ENCODE peak calls at places on chromosomes 6 and 20, in four cellular contexts. T is WTC11, E is HepG2, P is K562. O is an unnamed sample.

GRCh38 chr20:38969708-38970107 is 7.6 kb downstream of the DHX35 start:
- DNase-seq in T (no peak), E (peak; percentile 27), P (no peak), O (no peak)

GRCh38 chr6:13428528-13429405 is 58.6 kb downstream of the GFOD1 start:
- DNase-seq in T (peak; percentile 29), E (no peak), P (peak; percentile 16), O (no peak)

GRCh38 chr6:87366428-87366827 is 21.8 kb downstream of the C6orf163 start:
- DNase-seq in T (no peak), E (no peak), P (peak; percentile 30), O (no peak)

GRCh38 chr6:27157461-27158315 is 89.8 kb upstream of the PRSS16 start:
- DNase-seq in T (peak; percentile 78), E (peak; percentile 47), P (peak; percentile 93), O (peak; percentile 50)

GRCh38 chr20:13449868-13450441 is 188.8 kb downstream of the TASP1 start:
- DNase-seq in T (no peak), E (no peak), P (no peak), O (no peak)

GRCh38 chr6:150876598-150876997 is 11.1 kb downstream of the MTHFD1L start:
- DNase-seq in T (no peak), E (no peak), P (no peak), O (no peak)

GRCh38 chr6:111844921-111845320 is 28.3 kb downstream of the FYN start:
- DNase-seq in T (peak; percentile 56), E (peak; percentile 32), P (no peak), O (no peak)

GRCh38 chr6:109790131-109790530 is 99.0 kb downstream of the FIG4 start:
- DNase-seq in T (no peak), E (peak; percentile 18), P (no peak), O (no peak)

GRCh38 chr6:129108337-129108736 is 225.4 kb downstream of the LAMA2 start:
- DNase-seq in T (no peak), E (no peak), P (no peak), O (no peak)

GRCh38 chr20:2108498-2108897 is 6.9 kb downstream of the STK35 start:
- DNase-seq in T (no peak), E (no peak), P (no peak), O (no peak)

DNA sequence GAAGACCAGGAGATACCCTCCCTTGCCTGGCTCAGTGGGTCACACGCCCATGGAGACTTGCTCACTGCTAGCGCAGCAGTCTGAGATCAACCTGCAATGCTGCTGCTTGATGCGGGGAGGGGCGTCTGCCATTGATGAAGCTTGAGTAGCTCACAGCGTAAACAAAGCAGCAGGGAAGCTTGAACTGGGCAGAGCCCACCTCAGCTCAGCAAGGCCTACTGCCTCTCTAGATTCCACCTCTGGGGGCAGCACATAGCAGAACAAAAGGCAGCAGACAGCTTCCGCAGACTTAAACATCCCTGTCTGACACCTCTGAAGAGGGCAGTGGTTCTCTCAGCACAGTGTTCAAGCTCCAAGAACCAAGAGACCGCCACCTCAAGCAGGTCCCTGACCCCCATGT is 271.3 kb downstream of the ESR1 start:
- DNase-seq in T (peak; percentile 76), E (no peak), P (no peak), O (no peak)
- TF ChIP-seq ELF4 in T (no peak), E (no peak), P (no peak), O (no peak)

GRCh38 chr20:47502271-47502730 is 614 bp downstream of the NCOA3 start:
- DNase-seq in T (peak; percentile 20), E (no peak), P (peak; percentile 44), O (no peak)

GRCh38 chr20:47501483-47502270 is at the start of gene NCOA3:
- DNase-seq in T (peak; percentile 98), E (peak; percentile 97), P (peak; percentile 98), O (peak; percentile 95)

GRCh38 chr20:47501117-47501482 is 587 bp upstream of the NCOA3 start:
- DNase-seq in T (no peak), E (no peak), P (peak; percentile 9), O (no peak)

GRCh38 chr20:47502801-47503239 is 1.1 kb downstream of the NCOA3 start:
- DNase-seq in T (no peak), E (peak; percentile 52), P (peak; percentile 37), O (no peak)

DNA sequence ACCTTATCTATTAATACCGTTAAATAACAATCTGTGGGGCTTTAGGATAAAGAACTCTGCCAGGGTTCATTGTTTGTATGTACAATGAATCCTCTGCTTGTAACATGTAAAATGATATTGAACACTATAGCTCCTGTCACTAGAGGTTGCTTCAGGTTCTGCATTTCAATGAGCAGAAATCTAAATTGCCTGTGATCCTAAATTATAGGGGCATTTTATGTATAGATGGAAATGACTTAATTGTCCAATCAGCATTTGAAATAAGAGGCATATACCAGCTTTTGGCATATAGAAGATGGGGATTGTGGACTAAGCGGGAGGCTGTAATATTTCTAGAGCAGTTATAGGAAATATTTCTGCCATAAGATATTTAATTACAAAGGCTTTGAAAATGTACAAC is 2.0 kb downstream of the NCOA3 start:
- DNase-seq in T (no peak), E (no peak), P (no peak), O (no peak)
- TF ChIP-seq ELF4 in T (no peak), E (no peak), P (no peak), O (no peak)

GRCh38 chr6:131844243-131844841 is 36.5 kb downstream of the ENPP1 start:
- DNase-seq in T (no peak), E (peak; percentile 98), P (no peak), O (no peak)
- TF ChIP-seq ELF4 in T (no peak), E (no peak), P (no peak), O (no peak)

GRCh38 chr6:103675807-103676406 is 1183.8 kb downstream of the HACE1 start:
- DNase-seq in T (no peak), E (no peak), P (no peak), O (no peak)
- TF ChIP-seq ELF4 in T (no peak), E (no peak), P (no peak), O (no peak)

GRCh38 chr20:41424546-41424945 is 57.9 kb upstream of the EMILIN3 start:
- DNase-seq in T (no peak), E (no peak), P (no peak), O (no peak)

GRCh38 chr20:41425180-41425884 is 58.7 kb upstream of the EMILIN3 start:
- DNase-seq in T (no peak), E (peak; percentile 86), P (peak; percentile 76), O (no peak)

GRCh38 chr20:41423026-41423425 is 56.4 kb upstream of the EMILIN3 start:
- DNase-seq in T (no peak), E (no peak), P (no peak), O (no peak)

GRCh38 chr20:41426361-41426900 is 59.8 kb upstream of the EMILIN3 start:
- DNase-seq in T (no peak), E (no peak), P (no peak), O (no peak)

DNA sequence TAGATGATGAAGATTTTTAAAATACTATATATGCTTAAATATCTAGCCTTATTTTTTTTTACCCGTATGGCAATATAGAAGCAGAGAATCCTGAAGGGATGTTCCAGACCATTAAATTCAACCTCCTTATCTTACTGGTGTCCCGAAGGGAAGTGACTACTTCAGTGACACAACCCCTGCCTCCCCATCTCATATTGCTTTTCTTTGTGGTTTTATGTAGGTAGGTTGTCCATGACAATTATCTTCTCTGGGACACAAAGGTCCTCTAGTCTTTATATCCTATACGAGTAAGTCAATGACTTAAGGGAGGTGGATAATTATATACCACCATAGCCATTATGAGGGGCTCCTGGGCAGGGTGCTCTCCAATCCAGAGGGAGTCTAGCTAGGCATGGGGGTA is 57.4 kb upstream of the EMILIN3 start:
- DNase-seq in T (no peak), E (no peak), P (peak; percentile 39), O (no peak)
- TF ChIP-seq ELF4 in T (no peak), E (no peak), P (no peak), O (no peak)

DNA sequence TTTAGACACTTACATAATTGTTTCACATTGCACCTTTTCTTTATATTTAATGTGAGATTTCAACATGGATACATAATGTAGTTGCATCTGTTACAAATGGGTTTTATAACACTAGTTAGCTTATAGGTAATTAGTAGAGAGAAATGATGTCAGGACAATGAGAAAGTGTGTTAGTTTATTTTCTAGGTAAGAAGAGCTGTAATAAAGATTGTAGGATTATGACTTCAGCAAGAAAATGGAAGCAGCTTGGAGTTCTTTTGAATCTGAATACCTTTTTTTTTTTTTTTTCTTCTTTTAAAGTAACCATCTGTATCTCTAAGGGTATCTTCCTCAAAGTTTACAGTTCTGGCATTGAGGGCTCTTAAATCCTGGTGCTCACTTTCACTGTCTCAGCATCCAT is 35.3 kb downstream of the CD2AP start:
- DNase-seq in T (no peak), E (no peak), P (no peak), O (no peak)
- TF ChIP-seq ELF4 in T (no peak), E (no peak), P (no peak), O (no peak)

GRCh38 chr20:46995561-46996142 is 101.0 kb downstream of the EYA2 start:
- DNase-seq in T (no peak), E (no peak), P (no peak), O (no peak)

GRCh38 chr20:46994341-46994740 is 99.7 kb downstream of the EYA2 start:
- DNase-seq in T (no peak), E (no peak), P (no peak), O (no peak)

GRCh38 chr20:46999821-47000465 is 105.3 kb downstream of the EYA2 start:
- DNase-seq in T (no peak), E (no peak), P (no peak), O (no peak)

GRCh38 chr20:47003223-47003622 is 108.6 kb downstream of the EYA2 start:
- DNase-seq in T (no peak), E (no peak), P (no peak), O (no peak)

GRCh38 chr20:46998497-46999190 is 104.0 kb downstream of the EYA2 start:
- DNase-seq in T (peak; percentile 30), E (no peak), P (peak; percentile 6), O (no peak)
- TF ChIP-seq ELF4 in T (no peak), E (no peak), P (no peak), O (no peak)

GRCh38 chr6:38067263-38067980 is 247.9 kb downstream of the ZFAND3 start:
- DNase-seq in T (no peak), E (no peak), P (no peak), O (no peak)

GRCh38 chr6:38065734-38066133 is 246.2 kb downstream of the ZFAND3 start:
- DNase-seq in T (no peak), E (no peak), P (no peak), O (no peak)

GRCh38 chr6:38063973-38064372 is 244.4 kb downstream of the ZFAND3 start:
- DNase-seq in T (no peak), E (no peak), P (no peak), O (no peak)

GRCh38 chr6:38064431-38064830 is 244.9 kb downstream of the ZFAND3 start:
- DNase-seq in T (no peak), E (no peak), P (no peak), O (no peak)

DNA sequence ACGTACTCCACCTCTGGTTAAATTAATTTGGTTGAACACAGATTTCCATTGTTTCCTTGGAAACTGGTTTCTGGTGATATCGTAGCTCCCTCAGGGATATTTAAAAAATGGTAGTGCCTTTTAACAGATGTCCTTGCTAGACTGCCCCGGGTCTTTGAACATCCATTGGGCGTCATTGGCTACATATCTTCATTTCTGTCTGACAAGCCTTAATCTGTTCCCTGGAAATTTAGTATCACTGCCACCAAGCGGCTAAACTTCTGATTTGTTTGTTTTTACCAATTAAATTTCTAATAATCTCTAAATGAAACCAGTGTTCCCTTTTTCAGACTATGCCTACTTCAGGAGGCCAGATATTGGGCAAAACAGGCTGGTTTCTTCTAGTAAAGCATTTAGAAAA is 249.3 kb downstream of the ZFAND3 start:
- DNase-seq in T (no peak), E (no peak), P (no peak), O (no peak)
- TF ChIP-seq ELF4 in T (no peak), E (no peak), P (no peak), O (no peak)

O was measured in HEK293T.